ENCODE peak calls at places on chromosomes 5 and 9, in eight cellular contexts. T is KG1; R is left cardiac atrium; E is LoVo; O is stimulated activated CD8-positive, alpha-beta memory T cell treated with anti-CD3 and anti-CD28 coated beads, Interleukin-15, amount 100 ng/mL, for 24 hours; J is CD8-positive, alpha-beta memory T cell; V is heart left ventricle; N is frontal cortex. M is an unnamed sample.

GRCh38 chr9:137045294-137046093 is 483 bp downstream of the NPDC1 start:
- DNase-seq in T (peak; percentile 26), R (no peak), E (peak; percentile 14), O (no peak), J (no peak), V (no peak), N (no peak), M (no peak)

GRCh38 chr9:70609542-70610286 is 195.3 kb upstream of the KLF9 start:
- DNase-seq in T (no peak), R (peak; percentile 67), E (no peak), O (no peak), J (no peak), V (peak; percentile 67), N (no peak), M (no peak)

GRCh38 chr5:88145205-88145602 is 123.4 kb downstream of the TMEM161B start:
- DNase-seq in T (no peak), R (no peak), E (no peak), O (no peak), J (no peak), V (no peak), N (no peak), M (no peak)

GRCh38 chr9:125131778-125132177 is 11.6 kb downstream of the SCAI start:
- DNase-seq in T (no peak), R (no peak), E (no peak), O (no peak), J (no peak), V (no peak), N (no peak), M (no peak)

GRCh38 chr5:140630296-140630695 is 2.7 kb downstream of the CD14 start:
- DNase-seq in T (no peak), R (no peak), E (no peak), O (no peak), J (no peak), V (no peak), N (no peak), M (no peak)

GRCh38 chr5:43000914-43001313 is 39.2 kb downstream of the ANXA2R start:
- DNase-seq in T (no peak), R (no peak), E (no peak), O (no peak), J (no peak), V (no peak), N (no peak), M (no peak)

GRCh38 chr9:95087659-95088242 is 229.8 kb downstream of the FANCC start:
- DNase-seq in T (no peak), R (no peak), E (peak; percentile 10), O (no peak), J (no peak), V (no peak), N (no peak), M (peak; percentile 69)

GRCh38 chr5:125576823-125577222 is 830.4 kb upstream of the ZNF608 start:
- DNase-seq in T (no peak), R (no peak), E (no peak), O (no peak), J (no peak), V (no peak), N (no peak), M (no peak)

GRCh38 chr9:119639287-119639955 is 270.2 kb upstream of the BRINP1 start:
- DNase-seq in T (no peak), R (no peak), E (no peak), O (no peak), J (no peak), V (no peak), N (no peak), M (no peak)